ENCODE peak calls at places on chromosomes 6 and 20, in seven cellular contexts. X, I, L, N, Z, C and M are unnamed samples.
A peak's percentile ranks its signal among the peaks of the same experiment; 100 is the strongest.

GRCh38 chr6:4567141-4567540 is 209.1 kb upstream of the CDYL start:
- DNase-seq in X (peak; percentile 25), I (no peak), L (no peak), N (peak; percentile 80), Z (no peak), C (no peak), M (no peak)

GRCh38 chr6:87722831-87723726 is 21.0 kb upstream of the AKIRIN2 start:
- DNase-seq in X (peak; percentile 84), I (no peak), L (peak; percentile 56), N (peak; percentile 97), Z (peak; percentile 68), C (peak; percentile 95), M (peak; percentile 85)

GRCh38 chr6:159169557-159170332 is 545 bp downstream of the FNDC1 start:
- DNase-seq in X (peak; percentile 39), I (no peak), L (no peak), N (peak; percentile 61), Z (peak; percentile 52), C (peak; percentile 37), M (no peak)

GRCh38 chr20:34369265-34369664 is 6.2 kb downstream of the ITCH start:
- DNase-seq in X (no peak), I (no peak), L (no peak), N (no peak), Z (no peak), C (no peak), M (no peak)

GRCh38 chr20:49982346-49983122 is at the start of gene SNAI1:
- DNase-seq in X (peak; percentile 61), I (no peak), L (peak; percentile 78), N (peak; percentile 82), Z (peak; percentile 83), C (peak; percentile 61), M (peak; percentile 49)

GRCh38 chr6:169627736-169628423 is 73.9 kb downstream of the WDR27 start:
- DNase-seq in X (no peak), I (no peak), L (no peak), N (no peak), Z (peak; percentile 24), C (no peak), M (no peak)

GRCh38 chr6:56474531-56474930 is 168.2 kb downstream of the DST start:
- DNase-seq in X (no peak), I (no peak), L (no peak), N (no peak), Z (no peak), C (no peak), M (no peak)

GRCh38 chr6:74606488-74607135 is 599.2 kb downstream of the COL12A1 start:
- DNase-seq in X (peak; percentile 93), I (no peak), L (no peak), N (peak; percentile 97), Z (no peak), C (peak; percentile 89), M (peak; percentile 86)

GRCh38 chr6:123288649-123289048 is 292.6 kb downstream of the CLVS2 start:
- DNase-seq in X (no peak), I (no peak), L (no peak), N (no peak), Z (no peak), C (no peak), M (no peak)

GRCh38 chr6:21845018-21845417 is 251.5 kb downstream of the SOX4 start:
- DNase-seq in X (no peak), I (no peak), L (no peak), N (no peak), Z (no peak), C (no peak), M (no peak)

GRCh38 chr6:6332873-6333272 is 12.4 kb upstream of the F13A1 start:
- DNase-seq in X (no peak), I (no peak), L (no peak), N (no peak), Z (no peak), C (no peak), M (no peak)

GRCh38 chr20:35629432-35630145 is 14.0 kb downstream of the SPAG4 start:
- DNase-seq in X (no peak), I (no peak), L (no peak), N (no peak), Z (no peak), C (no peak), M (no peak)

GRCh38 chr20:47191074-47191673 is 165.3 kb downstream of the ZMYND8 start:
- DNase-seq in X (no peak), I (no peak), L (no peak), N (peak; percentile 49), Z (no peak), C (no peak), M (no peak)
- H3K4me3 ChIP-seq in X (no peak overlapping the region), I (no peak overlapping the region), L (no peak overlapping the region), N (no peak overlapping the region), Z (no peak overlapping the region), C (no peak overlapping the region), M (no peak overlapping the region)

GRCh38 chr6:17280138-17280537 is 1.0 kb upstream of the RBM24 start:
- DNase-seq in X (no peak), I (no peak), L (no peak), N (no peak), Z (no peak), C (no peak), M (no peak)

GRCh38 chr6:17280552-17281090 is 540 bp upstream of the RBM24 start:
- DNase-seq in X (peak; percentile 15), I (no peak), L (no peak), N (peak; percentile 44), Z (peak; percentile 50), C (no peak), M (no peak)

GRCh38 chr6:17281497-17282481 is 628 bp downstream of the RBM24 start:
- DNase-seq in X (peak; percentile 6), I (no peak), L (no peak), N (peak; percentile 40), Z (no peak), C (no peak), M (no peak)

GRCh38 chr6:17283074-17283473 is 1.9 kb downstream of the RBM24 start:
- DNase-seq in X (no peak), I (no peak), L (no peak), N (no peak), Z (no peak), C (no peak), M (no peak)

GRCh38 chr6:17281100-17281496 is at the start of gene RBM24:
- DNase-seq in X (peak; percentile 64), I (no peak), L (peak; percentile 66), N (peak; percentile 80), Z (peak; percentile 70), C (peak; percentile 60), M (no peak)
- H3K4me3 ChIP-seq in X (peak within 1 kb of the TSS; percentile 69), I (peak within 1 kb of the TSS; percentile 91), L (peak within 1 kb of the TSS; percentile 69), N (peak within 1 kb of the TSS; percentile 79), Z (peak within 1 kb of the TSS; percentile 68), C (peak within 1 kb of the TSS; percentile 80), M (peak within 1 kb of the TSS; percentile 84)

GRCh38 chr6:108114861-108115597 is 40.5 kb upstream of the OSTM1 start:
- DNase-seq in X (peak; percentile 59), I (no peak), L (no peak), N (peak; percentile 82), Z (peak; percentile 82), C (peak; percentile 51), M (peak; percentile 25)
- H3K4me3 ChIP-seq in X (peak overlapping the region; percentile 51), I (no peak overlapping the region), L (peak overlapping the region; percentile 46), N (peak overlapping the region; percentile 20), Z (peak overlapping the region; percentile 54), C (peak overlapping the region; percentile 45), M (peak overlapping the region; percentile 47)

DNA sequence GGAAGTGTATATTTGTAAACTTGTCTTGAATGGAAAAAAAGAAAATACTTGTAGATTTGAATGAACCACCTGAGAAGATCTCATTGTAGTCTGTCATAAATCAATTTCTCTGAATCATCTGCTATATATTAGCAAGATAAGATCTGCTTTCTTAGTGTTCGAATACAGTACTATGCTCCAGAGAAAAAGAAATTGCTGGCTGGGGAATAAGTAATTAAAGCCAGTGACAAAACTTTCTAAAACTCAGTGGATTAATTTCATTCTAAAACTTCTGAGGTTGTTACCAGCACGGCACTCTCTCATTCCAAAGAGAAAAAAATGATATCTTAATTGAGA is 22.4 kb upstream of the MROH8 start:
- DNase-seq in X (no peak), I (no peak), L (no peak), N (no peak), Z (no peak), C (no peak), M (no peak)
- H3K4me3 ChIP-seq in X (no peak overlapping the region), I (no peak overlapping the region), L (no peak overlapping the region), N (no peak overlapping the region), Z (no peak overlapping the region), C (no peak overlapping the region), M (no peak overlapping the region)

GRCh38 chr6:138451043-138451442 is 47.0 kb downstream of the HEBP2 start:
- DNase-seq in X (no peak), I (no peak), L (no peak), N (no peak), Z (no peak), C (no peak), M (no peak)

GRCh38 chr6:138456393-138456775 is 42.9 kb downstream of the NHSL1 start:
- DNase-seq in X (no peak), I (no peak), L (no peak), N (no peak), Z (no peak), C (no peak), M (no peak)

GRCh38 chr6:138450445-138450844 is 46.4 kb downstream of the HEBP2 start:
- DNase-seq in X (no peak), I (no peak), L (no peak), N (no peak), Z (no peak), C (no peak), M (no peak)

GRCh38 chr6:138454976-138455706 is 44.2 kb downstream of the NHSL1 start:
- DNase-seq in X (no peak), I (no peak), L (no peak), N (peak; percentile 29), Z (peak; percentile 82), C (no peak), M (no peak)

GRCh38 chr6:138455746-138456392 is 43.4 kb downstream of the NHSL1 start:
- DNase-seq in X (peak; percentile 25), I (no peak), L (no peak), N (peak; percentile 75), Z (no peak), C (peak; percentile 27), M (peak; percentile 24)
- H3K4me3 ChIP-seq in X (no peak overlapping the region), I (no peak overlapping the region), L (peak overlapping the region; percentile 11), N (no peak overlapping the region), Z (peak overlapping the region; percentile 13), C (no peak overlapping the region), M (no peak overlapping the region)